ENCODE peak calls at places on chromosome 2, in seven cellular contexts. S is Peyer's patch, H is breast epithelium, T is cardiac muscle cell, O is left lung, F is tibial artery, N is stomach. W is an unnamed sample. For H3K36me3, the result is how much of the 10 kb centered on the place peaks cover.

GRCh38 chr2:146994246-146994645 is 850.6 kb upstream of the ACVR2A start:
- DNase-seq in O (no peak), S (no peak), N (no peak), F (no peak), H (no peak), T (no peak), W (no peak)

GRCh38 chr2:96325038-96325883 is at the start of gene ITPRIPL1:
- DNase-seq in T (no peak), N (no peak), F (peak), H (no peak), O (peak), S (no peak), W (no peak)

GRCh38 chr2:172893654-172894053 is 158.0 kb downstream of the RAPGEF4 start:
- DNase-seq in S (no peak), N (no peak), F (no peak), O (no peak), T (no peak), H (no peak), W (no peak)

GRCh38 chr2:150528861-150529801 is 41.7 kb upstream of the RND3 start:
- DNase-seq in S (no peak), O (no peak), H (no peak), F (no peak), N (no peak), T (peak), W (no peak)

GRCh38 chr2:155852156-155852555 is 480.4 kb downstream of the NR4A2 start:
- DNase-seq in O (no peak), S (no peak), F (no peak), H (no peak), N (no peak), T (no peak), W (no peak)

GRCh38 chr2:104434363-104434792 is 419.5 kb upstream of the POU3F3 start:
- DNase-seq in T (no peak), N (peak), F (no peak), H (no peak), S (no peak), O (peak), W (no peak)

GRCh38 chr2:188466761-188467160 is 175.1 kb downstream of the GULP1 start:
- DNase-seq in O (no peak), F (no peak), N (no peak), T (no peak), S (no peak), H (no peak), W (no peak)

GRCh38 chr2:222900354-222900753 is 39.5 kb downstream of the ACSL3 start:
- DNase-seq in O (no peak), H (no peak), S (no peak), F (no peak), N (no peak), T (no peak), W (no peak)

GRCh38 chr2:3692375-3692774 is 11.0 kb upstream of the DCDC2C start:
- DNase-seq in H (no peak), F (no peak), T (peak), S (no peak), N (no peak), O (no peak), W (no peak)

GRCh38 chr2:217530399-217531100 is 472.2 kb downstream of the TNS1 start:
- DNase-seq in T (no peak), F (no peak), N (no peak), O (no peak), S (no peak), H (no peak), W (no peak)

GRCh38 chr2:158539176-158539895 is 82.6 kb downstream of the PKP4 start:
- DNase-seq in S (no peak), O (no peak), H (no peak), F (no peak), N (no peak), T (peak), W (no peak)

GRCh38 chr2:29405266-29405665 is 290.1 kb downstream of the CLIP4 start:
- DNase-seq in N (peak), O (no peak), H (no peak), S (no peak), T (no peak), F (no peak), W (no peak)

GRCh38 chr2:121748202-121748601 is 7.2 kb upstream of the TSN start:
- DNase-seq in T (peak), O (no peak), S (no peak), F (no peak), H (no peak), N (no peak), W (no peak)

GRCh38 chr2:237432484-237433092 is 18.6 kb upstream of the COL6A3 start:
- DNase-seq in T (peak), F (no peak), N (no peak), H (no peak), S (peak), O (peak), W (peak)

GRCh38 chr2:132766573-132766972 is 96.6 kb upstream of the LYPD1 start:
- DNase-seq in N (no peak), O (no peak), H (no peak), T (no peak), F (no peak), S (no peak), W (no peak)

GRCh38 chr2:105546623-105546964 is 147.7 kb upstream of the FHL2 start:
- DNase-seq in H (no peak), O (no peak), T (no peak), S (no peak), N (no peak), F (no peak), W (peak)

GRCh38 chr2:72148975-72149555 is 1.4 kb upstream of the CYP26B1 start:
- DNase-seq in S (no peak), F (peak), H (peak), N (peak), T (peak), O (peak), W (no peak)

GRCh38 chr2:218427741-218428140 is 8.8 kb downstream of the VIL1 start:
- DNase-seq in O (no peak), F (no peak), N (no peak), H (no peak), S (no peak), T (no peak), W (no peak)

GRCh38 chr2:85577386-85578242 is at the start of gene VAMP8:
- DNase-seq in N (peak), T (no peak), F (no peak), H (peak), O (peak), S (peak), W (peak)

GRCh38 chr2:85579266-85579935 is 2.0 kb downstream of the VAMP8 start:
- DNase-seq in T (no peak), S (no peak), F (no peak), O (no peak), H (no peak), N (no peak), W (no peak)

GRCh38 chr2:85577063-85577385 is 362 bp upstream of the VAMP8 start:
- DNase-seq in S (no peak), O (no peak), N (no peak), F (no peak), H (no peak), T (no peak), W (no peak)

GRCh38 chr2:85580206-85580605 is 2.8 kb downstream of the VAMP8 start:
- DNase-seq in T (no peak), F (no peak), H (no peak), N (no peak), S (no peak), O (no peak), W (no peak)

GRCh38 chr2:85578243-85579180 is 1.1 kb downstream of the VAMP8 start:
- DNase-seq in H (no peak), N (peak), T (no peak), F (peak), O (peak), S (peak), W (no peak)
- H3K4me3 ChIP-seq in H (peak), N (peak), T (no peak), F (peak), O (peak), S (peak), W (peak)

GRCh38 chr2:46032161-46032813 is 264.9 kb upstream of the EPAS1 start:
- DNase-seq in F (peak), T (no peak), O (no peak), S (no peak), H (no peak), N (no peak), W (no peak)
- H3K27ac ChIP-seq in F (peak), T (no peak), O (peak), S (no peak), H (no peak), N (no peak), W (no peak)

GRCh38 chr2:11208083-11208482 is 52.8 kb downstream of the SLC66A3 start:
- DNase-seq in N (no peak), F (no peak), H (no peak), T (no peak), O (no peak), S (no peak), W (no peak)

GRCh38 chr2:11201969-11202368 is 46.7 kb downstream of the SLC66A3 start:
- DNase-seq in O (no peak), H (no peak), S (no peak), F (no peak), N (no peak), T (no peak), W (no peak)

GRCh38 chr2:11200651-11201050 is 45.4 kb downstream of the SLC66A3 start:
- DNase-seq in O (no peak), N (no peak), S (no peak), F (no peak), H (no peak), T (no peak), W (no peak)

DNA sequence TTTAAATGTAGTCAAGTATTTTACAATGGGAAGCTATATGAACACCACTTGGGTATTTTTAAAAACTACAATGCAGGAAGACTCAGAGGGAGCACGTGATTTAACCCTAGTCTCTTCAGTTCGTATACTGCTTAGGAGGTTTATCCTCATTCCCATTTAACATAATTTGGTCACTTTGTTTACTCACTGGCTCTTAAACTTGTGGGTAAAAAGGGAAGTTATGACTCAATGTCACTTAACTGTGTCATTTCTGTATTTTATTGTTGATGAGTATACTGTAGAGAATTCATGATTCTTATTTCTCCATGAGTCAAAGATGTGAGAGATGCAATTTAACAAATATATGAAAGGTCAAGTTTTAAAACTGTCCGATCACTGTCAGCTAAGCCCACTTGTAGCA is 48.2 kb downstream of the SLC66A3 start:
- DNase-seq in N (no peak), O (no peak), H (no peak), F (no peak), T (peak), S (no peak), W (no peak)
- H3K36me3 ChIP-seq in N (half or more), O (under half), H (under half), F (under half), T (under half), S (under half), W (under half)

GRCh38 chr2:37354571-37354970 is 10.1 kb downstream of the QPCT start:
- DNase-seq in F (no peak), O (no peak), T (no peak), N (no peak), H (no peak), S (no peak), W (no peak)

GRCh38 chr2:37357461-37358008 is 13.1 kb downstream of the QPCT start:
- DNase-seq in N (no peak), S (no peak), O (no peak), H (no peak), F (no peak), T (no peak), W (no peak)

GRCh38 chr2:37356299-37356698 is 11.9 kb downstream of the QPCT start:
- DNase-seq in T (no peak), H (no peak), N (no peak), S (no peak), F (no peak), O (no peak), W (no peak)

GRCh38 chr2:37357053-37357452 is 12.6 kb downstream of the QPCT start:
- DNase-seq in S (no peak), T (no peak), N (no peak), H (no peak), F (no peak), O (no peak), W (no peak)

GRCh38 chr2:37355735-37356134 is 11.3 kb downstream of the QPCT start:
- DNase-seq in S (no peak), N (no peak), F (no peak), H (no peak), T (no peak), O (no peak), W (no peak)
- H3K4me3 ChIP-seq in S (no peak), N (no peak), F (no peak), H (no peak), T (no peak), O (no peak), W (no peak)

GRCh38 chr2:128550389-128550788 is 231.7 kb upstream of the HS6ST1 start:
- DNase-seq in T (no peak), N (no peak), S (no peak), F (no peak), H (no peak), O (no peak), W (peak)
- H3K27ac ChIP-seq in T (no peak), N (no peak), S (no peak), F (no peak), H (no peak), O (no peak), W (no peak)

GRCh38 chr2:207767461-207768167 is 2.1 kb downstream of the FZD5 start:
- DNase-seq in F (peak), N (peak), T (peak), O (peak), S (no peak), H (no peak), W (peak)

GRCh38 chr2:207764096-207764630 is 5.5 kb downstream of the FZD5 start:
- DNase-seq in F (no peak), H (no peak), O (no peak), S (no peak), T (no peak), N (no peak), W (no peak)

GRCh38 chr2:207766697-207767460 is 2.8 kb downstream of the FZD5 start:
- DNase-seq in F (no peak), O (peak), T (no peak), N (peak), H (no peak), S (no peak), W (no peak)

GRCh38 chr2:207765541-207765940 is 4.2 kb downstream of the FZD5 start:
- DNase-seq in F (no peak), H (no peak), T (no peak), S (no peak), N (peak), O (no peak), W (no peak)

GRCh38 chr2:207765960-207766582 is 3.6 kb downstream of the FZD5 start:
- DNase-seq in N (no peak), H (no peak), O (no peak), F (no peak), T (no peak), S (no peak), W (no peak)
- H3K36me3 ChIP-seq in N (half or more), H (under half), O (under half), F (under half), T (under half), S (under half), W (under half)

GRCh38 chr2:152820048-152820447 is 101.6 kb downstream of the ARL6IP6 start:
- DNase-seq in N (no peak), S (no peak), O (no peak), H (no peak), F (no peak), T (no peak), W (no peak)

GRCh38 chr2:152814475-152815030 is 96.1 kb downstream of the ARL6IP6 start:
- DNase-seq in T (peak), F (no peak), H (no peak), O (no peak), N (no peak), S (no peak), W (no peak)

GRCh38 chr2:152811916-152812315 is 93.5 kb downstream of the ARL6IP6 start:
- DNase-seq in S (no peak), N (no peak), H (no peak), T (no peak), O (no peak), F (no peak), W (no peak)

GRCh38 chr2:152813381-152813780 is 95.0 kb downstream of the ARL6IP6 start:
- DNase-seq in O (no peak), H (no peak), F (no peak), N (no peak), T (no peak), S (no peak), W (no peak)

DNA sequence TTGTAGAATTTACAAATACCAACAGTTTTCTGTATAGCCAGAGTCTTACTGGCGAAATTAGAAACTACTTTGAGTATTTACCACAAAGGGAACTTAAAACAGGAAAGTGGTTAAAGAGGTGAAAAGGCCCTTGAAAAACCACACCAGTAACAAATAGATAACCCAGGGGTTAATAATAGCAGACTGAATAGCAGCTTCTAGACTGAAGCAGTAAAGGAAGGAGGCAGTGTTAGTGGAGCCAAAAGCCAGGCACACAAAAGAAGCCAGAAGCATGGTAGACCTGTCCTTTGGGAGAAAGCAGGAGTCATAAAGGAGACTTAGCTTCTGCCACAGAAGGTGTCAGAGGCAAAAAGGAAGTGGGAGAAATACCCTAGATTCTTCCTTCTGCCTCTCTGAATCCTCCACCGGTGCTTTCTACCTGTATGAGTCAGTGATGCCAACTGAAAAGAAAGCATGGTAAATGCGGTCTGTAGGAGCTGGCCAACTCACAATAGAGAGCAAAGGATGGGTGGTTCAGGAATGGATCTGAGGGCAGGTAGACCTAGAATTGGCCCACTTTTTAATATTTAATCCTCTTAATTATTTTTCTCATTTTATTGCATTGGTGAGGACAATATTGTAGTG is 97.3 kb downstream of the ARL6IP6 start:
- DNase-seq in H (no peak), T (no peak), O (no peak), F (no peak), S (no peak), N (no peak), W (no peak)
- H3K4me3 ChIP-seq in H (no peak), T (no peak), O (no peak), F (no peak), S (no peak), N (no peak), W (no peak)